ENCODE peak calls at places on chromosomes 12 and 14, in eight cellular contexts. Q, M, S, A, T, U, C and B are unnamed samples.

GRCh38 chr14:21536395-21537087 is 10.4 kb upstream of the SALL2 start:
- DNase-seq in M (no peak), C (no peak), S (no peak), U (peak; percentile 82), A (no peak), T (no peak), Q (no peak), B (no peak)

GRCh38 chr14:33691907-33692306 is 259.0 kb downstream of the EGLN3 start:
- DNase-seq in U (no peak), S (peak; percentile 56), T (no peak), M (no peak), Q (no peak), C (no peak), A (no peak), B (peak; percentile 72)

GRCh38 chr14:100147181-100147631 is 12.2 kb downstream of the DEGS2 start:
- DNase-seq in M (no peak), T (no peak), Q (no peak), U (no peak), A (no peak), S (no peak), C (no peak), B (no peak)

GRCh38 chr14:76720382-76720813 is 40.9 kb upstream of the VASH1 start:
- DNase-seq in Q (no peak), C (peak; percentile 91), A (no peak), S (no peak), T (peak; percentile 59), M (peak; percentile 61), U (peak; percentile 71), B (no peak)

GRCh38 chr12:105083041-105083440 is 1.2 kb downstream of the ALDH1L2 start:
- DNase-seq in S (no peak), Q (peak; percentile 51), A (no peak), U (peak; percentile 25), M (no peak), C (no peak), T (peak; percentile 17), B (no peak)

GRCh38 chr14:50669441-50669986 is 1.4 kb upstream of the SAV1 start:
- DNase-seq in A (no peak), U (peak; percentile 61), T (no peak), S (no peak), C (peak; percentile 17), M (no peak), Q (no peak), B (no peak)

GRCh38 chr12:116164976-116165425 is 112.5 kb downstream of the MED13L start:
- DNase-seq in M (no peak), C (peak; percentile 56), S (peak; percentile 89), A (peak; percentile 83), T (peak; percentile 56), Q (peak; percentile 74), U (no peak), B (peak; percentile 80)

GRCh38 chr12:569803-570236 is 93.4 kb downstream of the NINJ2 start:
- DNase-seq in U (peak; percentile 94), C (peak; percentile 58), S (peak; percentile 80), T (peak; percentile 84), A (peak; percentile 61), M (peak; percentile 95), Q (peak; percentile 95), B (peak; percentile 77)

GRCh38 chr12:114866331-114866730 is 182.4 kb upstream of the TBX3 start:
- DNase-seq in S (no peak), C (no peak), Q (no peak), T (no peak), M (no peak), A (no peak), U (no peak), B (no peak)

GRCh38 chr14:85439696-85440328 is 90.1 kb upstream of the FLRT2 start:
- DNase-seq in A (no peak), M (no peak), S (no peak), Q (peak; percentile 57), T (no peak), C (peak; percentile 42), U (no peak), B (peak; percentile 75)

GRCh38 chr12:98453070-98453469 is 62.3 kb upstream of the TMPO start:
- DNase-seq in S (no peak), A (no peak), C (no peak), U (no peak), Q (peak; percentile 47), M (no peak), T (no peak), B (no peak)

GRCh38 chr14:41607119-41607785 is 576 bp downstream of the LRFN5 start:
- DNase-seq in C (no peak), Q (peak; percentile 56), T (peak; percentile 61), S (no peak), U (peak; percentile 41), M (peak; percentile 18), A (no peak), B (peak; percentile 16)

GRCh38 chr14:41607966-41608663 is 1.4 kb downstream of the LRFN5 start:
- DNase-seq in Q (peak; percentile 45), M (peak; percentile 30), U (peak; percentile 78), A (no peak), C (no peak), T (peak; percentile 33), S (no peak), B (no peak)

GRCh38 chr14:41606249-41607118 is at the start of gene LRFN5:
- DNase-seq in M (peak; percentile 67), C (no peak), T (peak; percentile 43), S (peak; percentile 12), Q (peak; percentile 79), A (no peak), U (peak; percentile 74), B (no peak)

GRCh38 chr14:41605550-41606248 is 977 bp upstream of the LRFN5 start:
- DNase-seq in A (no peak), U (peak; percentile 94), Q (peak; percentile 55), M (peak; percentile 56), T (peak; percentile 61), S (no peak), C (no peak), B (no peak)

DNA sequence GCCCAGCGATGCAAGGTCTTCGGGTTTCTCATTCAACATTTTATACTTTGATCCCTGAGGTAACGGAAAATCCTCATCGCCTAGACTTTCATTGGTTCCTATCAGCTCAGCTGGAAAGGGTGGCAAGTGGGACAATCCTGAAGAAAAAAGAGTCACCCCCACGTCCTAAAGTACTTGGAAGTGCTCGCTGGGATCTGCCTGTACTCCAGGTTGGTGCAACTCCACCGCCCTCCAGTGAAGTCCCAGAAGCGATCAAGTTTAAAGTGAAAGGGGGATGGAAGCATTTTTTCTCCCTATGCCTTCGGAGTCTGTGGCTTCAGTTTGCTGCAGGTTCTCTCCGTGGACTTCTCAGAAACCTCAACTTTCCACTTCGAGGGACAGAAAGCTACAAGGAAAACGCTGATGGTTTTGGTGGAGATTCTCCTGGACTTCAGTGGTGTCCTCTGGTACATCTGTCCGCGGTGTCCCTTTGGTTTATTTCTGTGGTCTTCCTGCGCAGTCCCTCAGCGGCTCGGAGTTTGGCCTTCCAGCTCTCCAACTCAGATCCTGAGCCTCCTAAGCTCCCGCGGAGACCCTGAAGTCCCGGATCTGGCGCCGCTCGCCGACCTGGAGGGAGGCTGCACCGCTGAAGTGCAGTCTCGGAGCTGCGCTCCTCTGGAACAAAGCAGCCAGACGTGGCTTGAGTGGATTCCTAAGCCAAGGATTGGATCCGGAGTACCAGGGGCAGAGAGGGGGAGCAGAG is 1.7 kb upstream of the LRFN5 start:
- DNase-seq in U (peak; percentile 93), T (peak; percentile 87), M (peak; percentile 87), C (no peak), Q (peak; percentile 88), S (no peak), A (no peak), B (no peak)
- TF ChIP-seq EZH2 in U (no peak), T (no peak), M (peak; percentile 13), C (no peak), Q (no peak), S (no peak), A (no peak), B (no peak)

GRCh38 chr14:61582815-61583214 is 112.5 kb upstream of the HIF1A start:
- DNase-seq in S (no peak), A (peak; percentile 6), C (no peak), T (no peak), U (no peak), Q (peak; percentile 79), M (no peak), B (no peak)

GRCh38 chr14:61578745-61579144 is 116.6 kb upstream of the HIF1A start:
- DNase-seq in S (no peak), M (no peak), Q (peak; percentile 17), A (peak; percentile 10), C (no peak), T (no peak), U (no peak), B (no peak)

GRCh38 chr14:61584258-61584657 is 111.1 kb upstream of the HIF1A start:
- DNase-seq in T (peak; percentile 65), A (peak; percentile 39), C (no peak), U (no peak), S (peak; percentile 63), M (no peak), Q (peak; percentile 94), B (peak; percentile 76)

GRCh38 chr14:61581340-61581739 is 114.0 kb upstream of the HIF1A start:
- DNase-seq in T (no peak), A (no peak), U (no peak), M (no peak), Q (no peak), S (no peak), C (no peak), B (no peak)

DNA sequence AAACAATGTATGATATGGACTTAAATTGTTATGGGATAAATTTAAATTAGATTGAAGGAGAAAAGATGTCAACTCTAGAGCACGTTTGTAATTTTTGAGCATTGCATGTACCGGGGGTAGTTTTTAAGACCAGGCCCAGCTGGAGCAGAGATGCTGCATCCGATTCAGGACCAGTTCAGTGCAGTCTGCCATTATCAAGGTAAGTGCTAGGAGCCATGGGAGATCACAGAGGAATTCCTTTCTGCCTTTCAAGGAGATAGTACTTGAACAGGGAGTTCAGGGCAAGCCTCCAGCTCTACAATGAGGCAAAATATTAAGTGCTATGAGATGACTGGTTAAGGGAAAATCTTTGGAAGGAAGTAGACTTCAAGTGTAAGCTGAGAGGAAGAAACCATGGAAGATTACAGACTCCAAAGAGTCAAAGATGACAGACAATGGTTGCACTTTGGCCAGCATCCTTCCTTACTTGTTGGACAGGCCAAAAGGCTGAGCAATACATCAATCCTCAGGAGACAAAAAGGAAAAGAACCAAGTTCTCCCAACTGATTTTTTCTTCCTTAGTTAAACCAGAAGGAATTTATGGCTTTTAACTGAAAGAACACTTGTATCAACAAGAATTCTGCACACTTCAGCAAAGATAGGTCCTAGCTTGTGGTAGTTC is 113.2 kb upstream of the HIF1A start:
- DNase-seq in A (peak; percentile 33), S (no peak), Q (peak; percentile 52), C (no peak), T (no peak), U (no peak), M (no peak), B (no peak)
- TF ChIP-seq EZH2 in A (no peak), S (no peak), Q (no peak), C (no peak), T (no peak), U (no peak), M (no peak), B (no peak)

DNA sequence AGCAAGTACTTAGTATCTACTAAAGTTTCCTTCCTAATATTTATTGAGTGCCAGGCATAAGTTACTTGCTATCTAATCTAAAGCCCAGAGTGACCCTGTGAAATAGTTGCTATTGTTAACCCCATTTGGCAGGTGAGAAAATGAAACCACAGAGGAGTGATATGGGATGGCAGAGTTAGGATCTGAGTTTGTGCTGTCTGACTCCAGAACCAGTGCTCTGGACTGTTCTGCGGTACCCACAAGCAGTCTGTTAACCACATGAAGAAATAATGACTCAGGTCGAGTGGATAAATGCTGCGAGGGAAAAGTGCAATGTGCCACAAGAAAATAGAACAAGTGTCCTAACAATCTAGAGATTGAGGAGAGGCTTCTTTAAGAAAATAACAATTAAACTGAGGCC is 60.7 kb upstream of the GZMB start:
- DNase-seq in A (no peak), M (no peak), Q (no peak), U (no peak), C (no peak), S (no peak), T (no peak), B (no peak)
- TF ChIP-seq EZH2 in A (no peak), M (no peak), Q (no peak), U (no peak), C (no peak), S (no peak), T (no peak), B (no peak)

GRCh38 chr14:36646664-36647416 is 14.8 kb upstream of the PAX9 start:
- DNase-seq in C (no peak), S (no peak), M (peak; percentile 54), Q (peak; percentile 42), U (peak; percentile 67), T (no peak), A (no peak), B (peak; percentile 38)
- TF ChIP-seq EZH2 in C (peak; percentile 73), S (no peak), M (peak; percentile 86), Q (no peak), U (peak; percentile 82), T (peak; percentile 29), A (no peak), B (no peak)